ENCODE peak calls at places on chromosomes 5 and 9, in four cellular contexts. One of them, this sample, is unnamed.

GRCh38 chr5:36367524-36367923 is 65.8 kb upstream of the RANBP3L start:
- DNase-seq in OCI-LY7: no peak
- DNase-seq in cardiac fibroblast: peak; percentile 24
- DNase-seq in MM.1S: no peak
- DNase-seq in this sample: no peak

GRCh38 chr5:72288923-72289322 is 31.1 kb downstream of the MRPS27 start:
- DNase-seq in OCI-LY7: no peak
- DNase-seq in cardiac fibroblast: no peak
- DNase-seq in MM.1S: no peak
- DNase-seq in this sample: no peak

GRCh38 chr5:17819786-17820185 is 185.5 kb downstream of the TAF11L14 start:
- DNase-seq in OCI-LY7: no peak
- DNase-seq in cardiac fibroblast: no peak
- DNase-seq in MM.1S: no peak
- DNase-seq in this sample: no peak

GRCh38 chr5:431001-431710 is 11.8 kb upstream of the EXOC3 start:
- DNase-seq in OCI-LY7: peak; percentile 50
- DNase-seq in cardiac fibroblast: peak; percentile 43
- DNase-seq in MM.1S: peak; percentile 25
- DNase-seq in this sample: peak; percentile 77

GRCh38 chr5:95923918-95924559 is 37.6 kb downstream of the ELL2 start:
- DNase-seq in OCI-LY7: peak; percentile 3
- DNase-seq in cardiac fibroblast: no peak
- DNase-seq in MM.1S: peak; percentile 53
- DNase-seq in this sample: no peak

GRCh38 chr9:75146229-75146628 is 57.9 kb downstream of the OSTF1 start:
- DNase-seq in OCI-LY7: no peak
- DNase-seq in cardiac fibroblast: peak; percentile 52
- DNase-seq in MM.1S: no peak
- DNase-seq in this sample: no peak

GRCh38 chr5:132456553-132457361 is 33.8 kb downstream of the IRF1 start:
- DNase-seq in OCI-LY7: peak; percentile 80
- DNase-seq in cardiac fibroblast: peak; percentile 74
- DNase-seq in MM.1S: peak; percentile 84
- DNase-seq in this sample: peak; percentile 51

GRCh38 chr5:180642181-180643140 is 6.9 kb downstream of the FLT4 start:
- DNase-seq in OCI-LY7: no peak
- DNase-seq in cardiac fibroblast: no peak
- DNase-seq in MM.1S: no peak
- DNase-seq in this sample: peak; percentile 13

GRCh38 chr9:87883990-87884389 is 1.3 kb downstream of the SPATA31E1 start:
- DNase-seq in OCI-LY7: no peak
- DNase-seq in cardiac fibroblast: no peak
- DNase-seq in MM.1S: no peak
- DNase-seq in this sample: no peak

GRCh38 chr9:89926167-89926566 is 321.4 kb downstream of the GADD45G start:
- DNase-seq in OCI-LY7: no peak
- DNase-seq in cardiac fibroblast: no peak
- DNase-seq in MM.1S: no peak
- DNase-seq in this sample: no peak

GRCh38 chr9:89923174-89923573 is 318.4 kb downstream of the GADD45G start:
- DNase-seq in OCI-LY7: no peak
- DNase-seq in cardiac fibroblast: no peak
- DNase-seq in MM.1S: no peak
- DNase-seq in this sample: no peak

GRCh38 chr9:89922099-89922498 is 317.3 kb downstream of the GADD45G start:
- DNase-seq in OCI-LY7: no peak
- DNase-seq in cardiac fibroblast: no peak
- DNase-seq in MM.1S: no peak
- DNase-seq in this sample: no peak

GRCh38 chr9:89924611-89925010 is 319.8 kb downstream of the GADD45G start:
- DNase-seq in OCI-LY7: no peak
- DNase-seq in cardiac fibroblast: no peak
- DNase-seq in MM.1S: no peak
- DNase-seq in this sample: no peak

GRCh38 chr9:89923961-89924504 is 319.2 kb downstream of the GADD45G start:
- DNase-seq in OCI-LY7: peak; percentile 3
- DNase-seq in cardiac fibroblast: no peak
- DNase-seq in MM.1S: no peak
- DNase-seq in this sample: peak; percentile 23
- TF ChIP-seq CTCF in OCI-LY7: peak; percentile 50
- TF ChIP-seq CTCF in cardiac fibroblast: no peak
- TF ChIP-seq CTCF in MM.1S: no peak
- TF ChIP-seq CTCF in this sample: no peak

DNA sequence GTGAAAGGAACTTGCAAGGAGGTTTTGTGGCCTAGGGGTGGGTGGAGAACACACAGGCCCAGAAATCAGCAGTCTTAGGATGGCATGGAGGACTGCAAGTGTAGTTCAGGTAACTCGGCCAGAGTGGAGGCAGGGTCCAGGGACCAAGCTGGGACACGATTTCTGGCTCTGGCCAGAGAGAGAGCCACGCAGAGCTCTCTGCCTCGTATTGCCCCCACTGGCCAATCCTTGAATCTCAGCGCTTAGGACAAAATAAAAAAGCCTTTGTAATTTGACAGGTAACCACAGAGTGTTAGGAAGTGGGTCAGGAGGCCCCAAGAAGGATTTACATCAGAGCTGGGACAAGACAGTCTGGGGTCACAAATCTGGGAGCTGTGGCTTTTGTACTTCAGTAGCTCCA is 11.7 kb downstream of the MAP3K1 start:
- DNase-seq in OCI-LY7: peak; percentile 43
- DNase-seq in cardiac fibroblast: no peak
- DNase-seq in MM.1S: peak; percentile 15
- DNase-seq in this sample: no peak
- TF ChIP-seq CTCF in OCI-LY7: peak; percentile 70
- TF ChIP-seq CTCF in cardiac fibroblast: peak; percentile 31
- TF ChIP-seq CTCF in MM.1S: peak; percentile 24
- TF ChIP-seq CTCF in this sample: no peak

DNA sequence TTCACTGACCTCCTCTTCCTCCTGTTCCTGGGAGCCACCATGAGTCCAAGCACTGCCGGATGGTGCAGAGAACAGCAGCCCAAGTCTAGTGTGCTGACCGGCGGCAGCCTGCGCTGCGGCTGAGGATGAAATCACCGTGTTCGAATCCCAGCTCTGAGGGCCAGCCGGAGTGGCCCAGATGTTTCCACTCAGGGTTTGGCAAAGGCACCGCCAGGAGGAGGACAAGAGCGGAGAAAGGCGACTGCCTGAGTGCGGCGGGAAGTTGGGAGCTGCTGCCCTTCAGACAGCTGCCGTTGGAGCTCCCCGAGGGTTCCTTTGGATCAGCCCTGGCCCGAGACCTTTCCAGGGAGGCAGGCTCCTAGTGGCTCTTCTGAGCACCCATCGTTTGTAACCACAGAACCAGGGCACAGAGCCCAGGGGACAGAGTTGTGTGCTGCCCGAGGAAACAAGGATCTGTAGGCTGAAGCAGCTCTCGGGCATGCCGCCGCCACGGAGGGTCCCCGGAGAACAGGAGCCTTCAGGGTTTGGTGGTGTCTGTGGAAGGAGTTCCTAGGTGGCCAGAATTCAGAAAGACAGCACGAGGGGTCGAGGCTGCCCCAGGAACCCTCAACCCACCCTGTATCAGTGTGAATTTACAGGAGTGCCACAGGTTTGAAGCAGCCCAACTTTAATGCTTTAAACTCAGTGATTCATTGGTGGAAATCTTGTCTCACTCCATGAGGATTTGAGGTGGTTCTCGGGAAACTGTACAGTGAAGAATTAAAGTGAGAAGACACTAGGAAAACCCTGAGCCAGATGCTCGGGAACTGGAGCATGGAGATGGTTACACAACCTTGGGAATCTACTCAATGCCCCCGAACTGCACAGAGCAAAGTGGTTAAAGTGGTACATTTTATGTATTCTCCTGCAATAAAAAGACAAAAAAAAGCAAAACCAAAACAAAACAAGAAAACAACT is 115.5 kb upstream of the COL5A1 start:
- DNase-seq in OCI-LY7: no peak
- DNase-seq in cardiac fibroblast: peak; percentile 40
- DNase-seq in MM.1S: no peak
- DNase-seq in this sample: no peak
- TF ChIP-seq CTCF in OCI-LY7: no peak
- TF ChIP-seq CTCF in cardiac fibroblast: peak; percentile 29
- TF ChIP-seq CTCF in MM.1S: no peak
- TF ChIP-seq CTCF in this sample: no peak

GRCh38 chr5:174552428-174552827 is 172.0 kb upstream of the MSX2 start:
- DNase-seq in OCI-LY7: no peak
- DNase-seq in cardiac fibroblast: no peak
- DNase-seq in MM.1S: no peak
- DNase-seq in this sample: no peak
- TF ChIP-seq CTCF in OCI-LY7: no peak
- TF ChIP-seq CTCF in cardiac fibroblast: no peak
- TF ChIP-seq CTCF in MM.1S: no peak
- TF ChIP-seq CTCF in this sample: no peak

GRCh38 chr5:2701592-2701991 is 49.9 kb downstream of the IRX2 start:
- DNase-seq in OCI-LY7: no peak
- DNase-seq in cardiac fibroblast: no peak
- DNase-seq in MM.1S: no peak
- DNase-seq in this sample: no peak
- TF ChIP-seq CTCF in OCI-LY7: no peak
- TF ChIP-seq CTCF in cardiac fibroblast: no peak
- TF ChIP-seq CTCF in MM.1S: no peak
- TF ChIP-seq CTCF in this sample: no peak

GRCh38 chr5:84825616-84826015 is 440.9 kb upstream of the EDIL3 start:
- DNase-seq in OCI-LY7: no peak
- DNase-seq in cardiac fibroblast: no peak
- DNase-seq in MM.1S: no peak
- DNase-seq in this sample: no peak

GRCh38 chr5:84817953-84818352 is 433.3 kb upstream of the EDIL3 start:
- DNase-seq in OCI-LY7: no peak
- DNase-seq in cardiac fibroblast: no peak
- DNase-seq in MM.1S: no peak
- DNase-seq in this sample: no peak

GRCh38 chr5:84816160-84816559 is 431.5 kb upstream of the EDIL3 start:
- DNase-seq in OCI-LY7: no peak
- DNase-seq in cardiac fibroblast: no peak
- DNase-seq in MM.1S: no peak
- DNase-seq in this sample: no peak

GRCh38 chr5:84816746-84817547 is 432.3 kb upstream of the EDIL3 start:
- DNase-seq in OCI-LY7: no peak
- DNase-seq in cardiac fibroblast: peak; percentile 18
- DNase-seq in MM.1S: no peak
- DNase-seq in this sample: no peak

DNA sequence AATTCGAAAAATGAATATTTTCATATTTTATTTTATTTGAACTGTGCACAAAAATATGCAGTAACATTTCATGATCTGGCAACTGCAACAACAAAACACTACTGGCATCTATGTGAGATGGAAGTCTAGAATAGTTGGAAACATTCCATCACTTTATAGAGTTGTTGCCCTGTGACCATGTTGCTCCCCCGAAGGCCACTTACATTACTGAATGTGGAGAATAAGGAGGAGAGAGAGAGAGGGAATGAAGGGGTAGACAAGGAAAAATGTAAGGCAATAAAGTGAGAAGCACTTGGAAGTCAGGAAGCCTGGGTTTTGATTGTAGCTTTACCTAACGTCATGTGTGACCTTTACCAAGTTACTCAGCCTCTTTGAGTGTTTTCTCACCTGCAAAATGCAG is 437.2 kb upstream of the EDIL3 start:
- DNase-seq in OCI-LY7: no peak
- DNase-seq in cardiac fibroblast: no peak
- DNase-seq in MM.1S: no peak
- DNase-seq in this sample: no peak
- TF ChIP-seq CTCF in OCI-LY7: no peak
- TF ChIP-seq CTCF in cardiac fibroblast: no peak
- TF ChIP-seq CTCF in MM.1S: no peak
- TF ChIP-seq CTCF in this sample: no peak